ENCODE peak calls at places on chromosomes 7 and 10, in four cellular contexts. W is NCI-H2081, D is NCI-H774, F is HEK293T. V is an unnamed sample.

GRCh38 chr10:2121315-2121714 is 384.0 kb upstream of the ADARB2 start:
- DNase-seq in W (no peak), D (no peak), F (no peak), V (no peak)

GRCh38 chr10:78178940-78179339 is 145.3 kb downstream of the RPS24 start:
- DNase-seq in W (no peak), D (no peak), F (no peak), V (no peak)

GRCh38 chr10:69407621-69408301 is 9.0 kb downstream of the TACR2 start:
- DNase-seq in W (peak), D (peak), F (peak), V (no peak)

GRCh38 chr7:157194948-157195347 is 56.2 kb downstream of the UBE3C start:
- DNase-seq in W (no peak), D (no peak), F (no peak), V (no peak)

GRCh38 chr10:117464176-117464575 is 78.4 kb upstream of the EMX2 start:
- DNase-seq in W (no peak), D (no peak), F (no peak), V (no peak)

GRCh38 chr10:5526691-5527331 is 2.0 kb downstream of the CALML3 start:
- DNase-seq in W (no peak), D (no peak), F (no peak), V (no peak)

GRCh38 chr10:99403674-99404073 is 26.8 kb downstream of the GOT1 start:
- DNase-seq in W (no peak), D (no peak), F (no peak), V (no peak)

GRCh38 chr7:148916186-148916585 is 32.1 kb upstream of the EZH2 start:
- DNase-seq in W (no peak), D (no peak), F (no peak), V (peak)

GRCh38 chr10:97270523-97271154 is 21.8 kb downstream of the ARHGAP19 start:
- DNase-seq in W (no peak), D (no peak), F (no peak), V (no peak)

GRCh38 chr7:712601-713457 is 13.7 kb upstream of the DNAAF5 start:
- DNase-seq in W (no peak), D (no peak), F (no peak), V (no peak)

GRCh38 chr10:96651998-96652431 is 65.2 kb upstream of the TM9SF3 start:
- DNase-seq in W (no peak), D (no peak), F (no peak), V (no peak)

GRCh38 chr10:5585517-5586222 is 60.9 kb downstream of the CALML3 start:
- DNase-seq in W (no peak), D (peak), F (no peak), V (no peak)

GRCh38 chr7:132536646-132537395 is 39.4 kb downstream of the PLXNA4 start:
- DNase-seq in W (no peak), D (no peak), F (no peak), V (no peak)

GRCh38 chr7:11239311-11239710 is 265.6 kb downstream of the PHF14 start:
- DNase-seq in W (no peak), D (no peak), F (no peak), V (no peak)

V was measured in Panc1.